ENCODE peak calls at places on chromosomes 3 and 15, in seven cellular contexts. V, I, Q, E, M, Y and X are unnamed samples. For H3K4me1, the result is how much of the 10 kb centered on the place peaks cover.

GRCh38 chr3:5798809-5799208 is 611.3 kb downstream of the EDEM1 start:
- DNase-seq in V (no peak), I (no peak), Q (no peak), E (no peak), M (no peak), Y (no peak), X (no peak)

GRCh38 chr3:44870375-44871061 is 3.9 kb upstream of the TGM4 start:
- DNase-seq in V (no peak), I (no peak), Q (no peak), E (peak), M (peak), Y (no peak), X (no peak)

GRCh38 chr3:11808231-11808630 is 38.5 kb downstream of the TAMM41 start:
- DNase-seq in V (peak), I (no peak), Q (peak), E (no peak), M (peak), Y (no peak), X (no peak)

GRCh38 chr3:157786216-157786615 is 283.0 kb upstream of the VEPH1 start:
- DNase-seq in V (peak), I (no peak), Q (no peak), E (no peak), M (no peak), Y (no peak), X (no peak)

GRCh38 chr15:92797168-92798052 is 102.7 kb upstream of the CHD2 start:
- DNase-seq in V (peak), I (peak), Q (peak), E (peak), M (no peak), Y (peak), X (peak)

GRCh38 chr3:10377148-10377725 is 56.3 kb upstream of the SEC13 start:
- DNase-seq in V (no peak), I (no peak), Q (no peak), E (no peak), M (no peak), Y (no peak), X (no peak)

GRCh38 chr3:197001106-197001971 is 28.3 kb downstream of the MELTF start:
- DNase-seq in V (no peak), I (no peak), Q (no peak), E (no peak), M (no peak), Y (no peak), X (no peak)

GRCh38 chr15:99409097-99409473 is 156.7 kb upstream of the MEF2A start:
- DNase-seq in V (peak), I (peak), Q (peak), E (peak), M (peak), Y (peak), X (peak)

GRCh38 chr3:15800780-15801179 is 3.0 kb upstream of the ANKRD28 start:
- DNase-seq in V (no peak), I (no peak), Q (no peak), E (no peak), M (no peak), Y (no peak), X (no peak)

GRCh38 chr15:41494190-41494921 is 682 bp downstream of the ITPKA start:
- DNase-seq in V (no peak), I (peak), Q (peak), E (no peak), M (peak), Y (peak), X (peak)
- H3K4me3 ChIP-seq in V (peak), I (peak), Q (no peak), E (no peak), M (peak), Y (no peak), X (peak)

GRCh38 chr3:155317211-155317610 is 23.7 kb upstream of the STRIT1 start:
- DNase-seq in V (no peak), I (no peak), Q (no peak), E (no peak), M (no peak), Y (no peak), X (no peak)
- H3K27ac ChIP-seq in V (no peak), I (no peak), Q (no peak), E (no peak), M (no peak), Y (no peak), X (no peak)

DNA sequence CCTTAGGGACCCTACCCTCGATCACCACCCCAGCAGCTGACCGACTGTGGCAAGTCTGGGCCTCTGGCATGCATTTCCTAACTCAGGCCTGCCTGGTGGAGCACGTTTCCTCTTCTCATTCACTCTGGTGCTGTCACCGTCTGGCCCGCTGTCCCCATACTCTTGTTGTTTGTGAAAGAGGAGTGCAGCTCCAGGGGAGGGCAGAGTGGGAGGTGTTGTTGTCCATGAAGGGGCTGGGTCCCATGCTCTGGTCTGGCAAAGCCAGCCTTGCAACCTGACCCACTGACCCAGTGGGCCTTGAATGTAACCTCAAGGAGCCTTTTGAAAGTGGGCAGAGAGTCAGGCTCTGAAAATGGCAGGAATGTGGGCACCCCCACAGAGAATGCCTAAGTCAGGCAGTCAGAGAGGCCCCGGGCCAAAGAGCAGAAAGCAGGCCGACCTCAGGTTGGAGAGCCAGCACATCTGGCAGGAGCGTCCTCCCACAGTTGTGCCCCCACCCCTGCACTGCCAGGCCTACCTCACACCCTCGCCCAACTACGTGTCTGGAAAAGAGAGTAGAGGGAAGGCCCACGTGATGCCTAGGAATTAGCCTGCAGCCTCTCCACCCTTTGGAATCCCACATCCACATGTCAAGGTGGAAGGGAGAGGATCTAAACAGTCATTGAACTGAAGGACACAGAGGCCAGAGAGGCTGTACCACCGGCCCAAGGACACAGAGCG is 10.9 kb downstream of the SEMA7A start:
- DNase-seq in V (peak), I (peak), Q (peak), E (no peak), M (no peak), Y (no peak), X (no peak)
- H3K4me1 ChIP-seq in V (under half), I (under half), Q (under half), E (under half), M (under half), Y (under half), X (under half)

GRCh38 chr3:69105320-69105719 is 17.1 kb downstream of the LMOD3 start:
- DNase-seq in V (no peak), I (no peak), Q (no peak), E (no peak), M (no peak), Y (no peak), X (no peak)

GRCh38 chr3:69107841-69108240 is 14.6 kb downstream of the LMOD3 start:
- DNase-seq in V (no peak), I (no peak), Q (no peak), E (no peak), M (no peak), Y (no peak), X (no peak)

GRCh38 chr3:69103123-69103522 is 18.4 kb downstream of the ARL6IP5 start:
- DNase-seq in V (no peak), I (no peak), Q (no peak), E (no peak), M (no peak), Y (no peak), X (no peak)

GRCh38 chr3:69102384-69102783 is 17.6 kb downstream of the ARL6IP5 start:
- DNase-seq in V (no peak), I (no peak), Q (no peak), E (no peak), M (no peak), Y (no peak), X (no peak)

GRCh38 chr3:69104585-69104984 is 17.8 kb downstream of the LMOD3 start:
- DNase-seq in V (no peak), I (no peak), Q (no peak), E (no peak), M (no peak), Y (no peak), X (no peak)
- H3K4me3 ChIP-seq in V (no peak), I (no peak), Q (no peak), E (no peak), M (no peak), Y (no peak), X (no peak)

DNA sequence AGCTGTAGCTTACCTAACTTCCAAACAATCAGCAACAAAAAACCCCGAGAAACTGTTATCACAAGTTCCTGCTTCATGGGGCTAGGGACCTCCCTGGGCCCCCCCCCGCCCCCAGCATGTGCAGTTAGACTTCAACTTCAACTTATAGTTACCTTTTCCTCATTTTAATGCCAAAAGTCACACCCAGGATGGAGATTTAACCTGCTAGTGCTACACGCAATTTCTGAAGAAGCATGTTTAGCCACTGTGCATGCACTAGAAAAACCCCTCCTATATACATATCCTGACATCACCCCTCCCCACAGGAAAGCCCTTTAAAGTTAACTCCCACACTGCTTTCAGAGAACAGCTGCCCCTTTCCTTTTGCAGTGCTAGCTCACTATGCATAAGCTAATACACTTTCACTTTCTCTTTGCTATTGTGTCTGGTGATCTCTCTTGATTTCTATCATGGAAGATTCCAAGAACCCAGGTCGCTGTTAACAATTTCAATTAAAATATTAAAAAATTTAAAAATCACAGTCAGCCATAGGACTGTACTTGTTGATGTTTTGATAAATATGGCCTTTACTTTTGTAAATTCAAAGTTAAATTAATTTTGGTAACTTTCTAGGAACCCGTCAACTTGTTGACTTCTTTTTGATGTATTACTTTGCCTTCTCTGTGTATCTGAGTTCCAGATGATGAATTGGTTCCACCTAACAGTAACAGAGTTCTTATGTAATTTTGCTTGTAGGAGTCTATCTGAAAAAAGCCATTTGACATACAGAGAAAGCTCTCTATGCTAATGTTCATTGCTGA is 75.2 kb upstream of the ACAD9 start:
- DNase-seq in V (peak), I (peak), Q (peak), E (no peak), M (no peak), Y (peak), X (peak)
- H3K27ac ChIP-seq in V (no peak), I (peak), Q (no peak), E (no peak), M (peak), Y (peak), X (peak)

DNA sequence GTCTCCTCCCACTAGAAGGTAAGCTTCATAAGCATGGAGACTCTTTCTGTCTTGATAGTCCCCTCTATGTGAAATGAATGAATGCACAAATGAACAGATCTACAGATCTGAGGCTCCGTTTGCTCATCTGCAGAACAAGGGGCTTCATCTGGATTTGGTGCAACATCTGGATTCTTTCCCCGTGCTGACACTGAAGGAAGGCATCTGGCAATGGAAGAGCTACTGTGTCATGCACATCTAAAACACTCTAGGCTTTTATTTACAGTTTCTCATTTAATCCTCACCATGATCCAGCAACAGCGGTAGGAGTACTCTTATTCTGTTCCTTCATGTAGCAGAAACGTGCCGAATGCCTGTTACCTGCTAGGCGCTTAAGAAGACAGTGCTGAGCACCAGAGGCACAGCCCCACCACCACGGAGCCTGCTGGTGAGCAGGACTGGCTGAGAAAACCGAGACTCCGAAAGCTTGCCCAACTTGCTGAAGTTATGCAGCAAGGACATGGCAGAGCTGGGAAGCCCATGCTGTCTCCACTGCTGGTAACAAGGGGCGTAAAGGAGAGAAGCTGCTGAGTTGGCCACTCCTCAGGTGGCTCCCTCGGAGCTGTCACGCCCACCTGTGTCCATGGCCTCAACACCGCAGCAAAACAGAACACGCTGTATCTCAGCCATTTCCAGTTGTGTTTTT is 31.1 kb downstream of the LSM3 start:
- DNase-seq in V (peak), I (no peak), Q (no peak), E (no peak), M (no peak), Y (no peak), X (no peak)
- H3K4me1 ChIP-seq in V (under half), I (under half), Q (under half), E (under half), M (under half), Y (under half), X (under half)

GRCh38 chr15:83685864-83686263 is 31.9 kb downstream of the ADAMTSL3 start:
- DNase-seq in V (no peak), I (peak), Q (no peak), E (no peak), M (peak), Y (no peak), X (no peak)

DNA sequence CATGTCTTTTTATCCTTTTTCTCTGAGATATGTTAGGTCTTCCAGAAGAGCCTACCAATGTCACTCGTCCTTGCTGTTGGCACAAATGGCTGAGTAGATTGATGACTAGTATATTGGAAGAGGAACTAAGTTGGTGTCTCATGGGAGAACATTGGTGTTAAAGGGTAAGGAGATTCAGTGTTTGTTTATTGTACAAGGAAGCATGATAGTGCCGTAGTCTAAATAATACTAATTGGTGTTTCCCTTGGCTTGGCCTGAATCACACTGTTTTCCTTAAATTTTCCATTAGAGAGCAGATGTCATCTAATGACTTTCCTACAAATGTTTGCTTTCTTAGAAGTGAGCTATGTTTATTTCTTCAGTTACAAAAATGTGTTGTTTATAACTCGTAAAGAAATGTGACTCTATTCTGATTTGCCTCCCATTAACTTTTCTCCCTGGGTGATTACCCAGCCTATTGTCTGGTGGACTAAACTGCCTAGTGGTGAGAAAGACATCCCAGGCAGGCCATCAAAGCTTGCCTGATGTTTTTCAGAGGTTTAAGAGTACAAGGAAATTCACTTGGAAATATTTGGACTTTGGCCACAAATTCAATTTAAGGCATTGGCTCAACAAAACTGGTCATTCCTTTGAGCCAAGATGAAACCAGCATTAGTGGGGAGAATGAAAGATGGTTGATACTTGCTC is 28.7 kb downstream of the ADAMTSL3 start:
- DNase-seq in V (no peak), I (no peak), Q (no peak), E (no peak), M (no peak), Y (no peak), X (no peak)
- H3K4me3 ChIP-seq in V (no peak), I (no peak), Q (no peak), E (no peak), M (no peak), Y (no peak), X (no peak)